ENCODE peak calls at places on chromosomes 7 and 10, in ten cellular contexts. C is bronchial epithelial cell, Y is fibroblast of pulmonary artery, M is tibial artery, B is left ventricle myocardium inferior, Q is colonic mucosa, V is prostate gland, O is kidney, F is psoas muscle, D is brain microvascular endothelial cell. U is an unnamed sample.

GRCh38 chr7:106737202-106737562 is 76.2 kb upstream of the CCDC71L start:
- DNase-seq in C (peak), Y (peak), M (no peak), B (no peak), Q (no peak), V (no peak), O (no peak), F (no peak), D (peak), U (no peak)

GRCh38 chr10:74153676-74154075 is 2.7 kb downstream of the ADK start:
- DNase-seq in C (no peak), Y (no peak), M (no peak), B (no peak), Q (no peak), V (no peak), O (no peak), F (no peak), D (no peak), U (no peak)

GRCh38 chr7:80783688-80784327 is 135.0 kb downstream of the SEMA3C start:
- DNase-seq in C (no peak), Y (peak), M (no peak), B (no peak), Q (no peak), V (no peak), O (no peak), F (no peak), D (peak), U (no peak)

GRCh38 chr10:83012866-83013265 is 1126.4 kb upstream of the GHITM start:
- DNase-seq in C (peak), Y (peak), M (no peak), B (no peak), Q (no peak), V (no peak), O (no peak), F (no peak), D (peak), U (no peak)

GRCh38 chr7:69633122-69633892 is 35.0 kb downstream of the AUTS2 start:
- DNase-seq in C (no peak), Y (peak), M (no peak), B (no peak), Q (no peak), V (no peak), O (no peak), F (no peak), D (no peak), U (no peak)

GRCh38 chr10:101759354-101760247 is 16.3 kb downstream of the FGF8 start:
- DNase-seq in C (no peak), Y (no peak), M (no peak), B (no peak), Q (no peak), V (no peak), O (no peak), F (no peak), D (no peak), U (no peak)

GRCh38 chr10:113045155-113046055 is 95.4 kb downstream of the TCF7L2 start:
- DNase-seq in C (peak), Y (peak), M (no peak), B (no peak), Q (no peak), V (no peak), O (no peak), F (no peak), D (peak), U (peak)

GRCh38 chr7:16724344-16724743 is 29.2 kb upstream of the TSPAN13 start:
- DNase-seq in C (no peak), Y (no peak), M (no peak), B (no peak), Q (no peak), V (no peak), O (no peak), F (no peak), D (no peak), U (no peak)

GRCh38 chr7:38369816-38370493 is 96.5 kb upstream of the TARP start:
- DNase-seq in C (peak), Y (peak), M (peak), B (peak), Q (peak), V (peak), O (peak), F (peak), D (peak), U (peak)

GRCh38 chr7:4227105-4228010 is 454.7 kb upstream of the FOXK1 start:
- DNase-seq in C (no peak), Y (no peak), M (no peak), B (no peak), Q (no peak), V (no peak), O (peak), F (peak), D (no peak), U (no peak)

GRCh38 chr10:132609211-132609610 is 71.6 kb downstream of the INPP5A start:
- DNase-seq in C (no peak), Y (no peak), M (no peak), B (no peak), Q (no peak), V (no peak), O (peak), F (no peak), D (no peak), U (no peak)

GRCh38 chr10:3534433-3534832 is 250.6 kb downstream of the KLF6 start:
- DNase-seq in C (no peak), Y (no peak), M (no peak), B (no peak), Q (no peak), V (no peak), O (no peak), F (no peak), D (peak), U (no peak)

GRCh38 chr7:159114981-159115380 is 29.7 kb downstream of the VIPR2 start:
- DNase-seq in C (no peak), Y (no peak), M (no peak), B (no peak), Q (no peak), V (no peak), O (peak), F (peak), D (no peak), U (no peak)

GRCh38 chr7:76364198-76364584 is 5.4 kb upstream of the YWHAG start:
- DNase-seq in C (peak), Y (peak), M (peak), B (no peak), Q (peak), V (no peak), O (peak), F (no peak), D (no peak), U (no peak)

GRCh38 chr7:112121290-112121689 is 84.9 kb downstream of the DOCK4 start:
- DNase-seq in C (no peak), Y (no peak), M (no peak), B (no peak), Q (no peak), V (no peak), O (no peak), F (no peak), D (no peak), U (no peak)

GRCh38 chr7:127586346-127586745 is 950 bp upstream of the GCC1 start:
- DNase-seq in C (peak), Y (no peak), M (no peak), B (no peak), Q (no peak), V (no peak), O (no peak), F (no peak), D (no peak), U (no peak)

GRCh38 chr10:72353028-72353962 is 1.4 kb downstream of the DNAJB12 start:
- DNase-seq in C (peak), Y (peak), M (no peak), B (no peak), Q (no peak), V (no peak), O (no peak), F (no peak), D (peak), U (no peak)

GRCh38 chr10:110388682-110389052 is 83.9 kb upstream of the SMNDC1 start:
- DNase-seq in C (no peak), Y (no peak), M (no peak), B (no peak), Q (no peak), V (no peak), O (peak), F (no peak), D (no peak), U (no peak)

GRCh38 chr10:84342584-84342983 is 14.2 kb downstream of the CCSER2 start:
- DNase-seq in C (no peak), Y (no peak), M (no peak), B (no peak), Q (no peak), V (no peak), O (no peak), F (no peak), D (no peak), U (no peak)

GRCh38 chr10:5442056-5442989 is 30.0 kb downstream of the NET1 start:
- DNase-seq in C (peak), Y (peak), M (no peak), B (no peak), Q (peak), V (peak), O (no peak), F (no peak), D (peak), U (no peak)

GRCh38 chr7:130736298-130736900 is 2.4 kb upstream of the KLF14 start:
- DNase-seq in C (no peak), Y (no peak), M (no peak), B (no peak), Q (no peak), V (no peak), O (no peak), F (no peak), D (no peak), U (no peak)

GRCh38 chr10:22477365-22478287 is 132.3 kb downstream of the SPAG6 start:
- DNase-seq in C (no peak), Y (no peak), M (no peak), B (no peak), Q (no peak), V (no peak), O (no peak), F (peak), D (no peak), U (no peak)

GRCh38 chr7:23369100-23369499 is 70.0 kb downstream of the MALSU1 start:
- DNase-seq in C (no peak), Y (no peak), M (no peak), B (no peak), Q (no peak), V (no peak), O (no peak), F (no peak), D (no peak), U (no peak)

GRCh38 chr10:3635697-3636096 is 149.3 kb downstream of the KLF6 start:
- DNase-seq in C (peak), Y (no peak), M (no peak), B (no peak), Q (peak), V (peak), O (no peak), F (no peak), D (no peak), U (no peak)

GRCh38 chr10:97596101-97597055 is 6.9 kb downstream of the C10orf62 start:
- DNase-seq in C (peak), Y (peak), M (peak), B (no peak), Q (no peak), V (peak), O (peak), F (peak), D (peak), U (peak)

GRCh38 chr10:26085549-26085948 is 131.0 kb upstream of the GAD2 start:
- DNase-seq in C (no peak), Y (no peak), M (no peak), B (no peak), Q (no peak), V (no peak), O (peak), F (no peak), D (no peak), U (no peak)

GRCh38 chr7:112572669-112573301 is 92.0 kb downstream of the LSMEM1 start:
- DNase-seq in C (peak), Y (no peak), M (no peak), B (no peak), Q (peak), V (peak), O (no peak), F (no peak), D (no peak), U (no peak)

GRCh38 chr7:18760046-18760445 is 264.5 kb downstream of the HDAC9 start:
- DNase-seq in C (no peak), Y (no peak), M (no peak), B (no peak), Q (no peak), V (no peak), O (no peak), F (no peak), D (no peak), U (no peak)

GRCh38 chr10:86579883-86580548 is 58.4 kb upstream of the WAPL start:
- DNase-seq in C (no peak), Y (no peak), M (no peak), B (no peak), Q (no peak), V (no peak), O (no peak), F (no peak), D (no peak), U (no peak)

DNA sequence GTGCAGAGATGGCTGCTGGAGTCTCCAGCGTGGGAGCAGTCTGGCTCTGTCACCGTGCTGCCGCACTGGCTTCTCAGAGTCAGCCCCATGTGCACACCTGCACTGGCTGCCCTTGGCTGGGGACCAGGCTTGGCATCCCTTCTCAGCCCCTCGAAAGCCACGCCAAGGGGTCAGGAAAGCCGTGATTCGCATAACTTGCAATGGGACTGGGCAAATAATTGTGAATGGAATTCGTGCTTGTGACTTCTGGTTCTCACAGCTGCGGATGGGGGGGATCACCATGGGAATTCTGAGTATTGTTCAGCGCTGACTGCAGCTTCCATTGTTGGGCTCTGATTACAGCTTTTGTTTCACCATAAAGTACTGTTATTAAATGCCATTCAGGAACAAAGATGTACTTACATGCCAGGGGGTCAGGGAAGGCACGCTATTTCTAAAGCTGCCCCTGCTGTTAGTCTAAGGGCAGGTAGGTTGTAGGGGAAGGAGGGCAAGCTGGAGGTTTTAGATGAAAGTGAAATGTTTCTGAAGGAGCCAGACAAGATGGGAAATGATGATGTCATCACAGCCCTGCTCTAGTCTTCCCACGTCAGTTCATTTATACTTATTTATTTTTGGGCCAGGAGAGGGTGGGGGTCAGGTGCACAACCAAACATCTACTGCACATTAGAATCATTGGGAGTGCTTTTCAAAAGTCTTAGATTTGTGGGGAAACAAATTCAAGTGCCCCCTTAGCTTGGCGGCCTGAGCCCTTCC is 5.8 kb upstream of the PLEKHA1 start:
- DNase-seq in C (no peak), Y (peak), M (no peak), B (peak), Q (peak), V (no peak), O (no peak), F (no peak), D (no peak), U (no peak)
- H3K4me3 ChIP-seq in C (no peak), Y (no peak), M (no peak), B (peak), Q (no peak), V (no peak), O (no peak), F (no peak), D (no peak), U (no peak)

GRCh38 chr7:121605297-121605640 is 209.2 kb upstream of the FAM3C start:
- DNase-seq in C (peak), Y (peak), M (no peak), B (no peak), Q (no peak), V (no peak), O (no peak), F (no peak), D (peak), U (no peak)
- TF ChIP-seq CTCF in C (peak), Y (peak), M (no peak), B (peak), Q (no peak), V (peak), O (peak), F (no peak), D (peak), U (no peak)

DNA sequence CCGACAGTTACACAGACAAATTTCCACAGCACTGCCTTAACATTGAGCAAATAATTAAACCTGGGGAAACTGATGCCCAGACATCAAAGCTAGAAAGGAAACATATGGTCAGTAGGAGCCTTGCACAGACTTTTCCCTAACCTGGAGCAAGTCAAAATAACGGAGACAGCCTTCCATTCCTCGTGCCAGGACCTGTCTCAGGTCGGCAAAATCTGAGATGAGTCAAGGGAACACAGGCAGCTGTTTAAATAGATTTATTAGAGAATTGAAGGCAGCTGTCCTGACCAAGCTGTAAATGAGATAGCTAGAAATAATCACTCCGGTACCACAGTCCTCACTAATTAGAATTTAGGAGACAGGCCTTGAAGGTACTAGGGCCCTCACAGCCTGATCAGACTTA is 81.2 kb downstream of the RAMP3 start:
- DNase-seq in C (peak), Y (no peak), M (no peak), B (no peak), Q (no peak), V (no peak), O (no peak), F (no peak), D (no peak), U (no peak)
- H3K4me3 ChIP-seq in C (no peak), Y (no peak), M (no peak), B (no peak), Q (no peak), V (no peak), O (no peak), F (no peak), D (no peak), U (no peak)

DNA sequence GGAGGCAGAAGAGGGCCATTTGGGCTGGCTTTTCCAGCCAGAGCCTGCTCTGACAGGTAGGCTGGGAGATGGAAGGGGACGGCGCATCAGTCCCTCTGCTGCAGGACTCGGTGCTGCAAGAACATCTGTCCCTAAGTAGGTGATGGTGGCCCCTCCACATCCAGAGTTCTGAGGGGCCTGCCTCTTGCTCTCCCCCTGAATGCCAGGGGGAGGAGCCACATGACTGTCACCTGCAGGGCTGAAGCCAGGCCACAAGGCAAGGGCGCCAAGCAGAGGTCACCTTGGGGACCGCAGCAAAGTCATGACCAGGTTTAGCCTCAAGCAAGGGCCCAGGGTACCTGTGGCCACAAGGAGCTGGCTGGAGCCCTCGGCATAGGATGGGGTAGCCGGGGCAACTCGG is 99.4 kb downstream of the FAM53B start:
- DNase-seq in C (no peak), Y (no peak), M (no peak), B (no peak), Q (no peak), V (no peak), O (peak), F (no peak), D (no peak), U (no peak)
- TF ChIP-seq CTCF in C (no peak), Y (no peak), M (no peak), B (no peak), Q (no peak), V (no peak), O (no peak), F (no peak), D (no peak), U (no peak)

GRCh38 chr7:134547738-134548054 is 1.2 kb upstream of the AKR1B15 start:
- DNase-seq in C (no peak), Y (peak), M (peak), B (peak), Q (no peak), V (peak), O (peak), F (peak), D (peak), U (peak)
- H3K4me3 ChIP-seq in C (peak), Y (peak), M (peak), B (peak), Q (peak), V (no peak), O (peak), F (peak), D (peak), U (peak)